ENCODE peak calls at places on chromosomes 5 and 9, in four cellular contexts. Q is NCI-H1694, Z is type B pancreatic cell, M is MV-4-11. O is an unnamed sample.

GRCh38 chr5:61683926-61684325 is 351.9 kb downstream of the ZSWIM6 start:
- DNase-seq in Q (no peak), Z (no peak), M (no peak), O (no peak)

GRCh38 chr5:14220642-14221041 is 77.5 kb downstream of the TRIO start:
- DNase-seq in Q (no peak), Z (no peak), M (no peak), O (no peak)

GRCh38 chr5:146020100-146020499 is 83.7 kb downstream of the SH3RF2 start:
- DNase-seq in Q (no peak), Z (no peak), M (no peak), O (no peak)

GRCh38 chr5:109455598-109456096 is 45.9 kb upstream of the PJA2 start:
- DNase-seq in Q (no peak), Z (no peak), M (no peak), O (no peak)

GRCh38 chr9:1460143-1460769 is 410.1 kb downstream of the DMRT2 start:
- DNase-seq in Q (peak), Z (no peak), M (peak), O (no peak)

GRCh38 chr5:36590513-36591286 is 15.7 kb upstream of the SLC1A3 start:
- DNase-seq in Q (no peak), Z (no peak), M (no peak), O (no peak)

GRCh38 chr9:71826289-71826688 is 58.0 kb upstream of the CEMIP2 start:
- DNase-seq in Q (no peak), Z (no peak), M (no peak), O (no peak)

GRCh38 chr5:146877178-146877681 is 1.3 kb downstream of the PPP2R2B start:
- DNase-seq in Q (peak), Z (no peak), M (no peak), O (no peak)

GRCh38 chr9:132694144-132694543 is 23.9 kb downstream of the GTF3C4 start:
- DNase-seq in Q (no peak), Z (no peak), M (peak), O (no peak)

GRCh38 chr5:93995126-93995621 is 253.8 kb upstream of the POU5F2 start:
- DNase-seq in Q (no peak), Z (no peak), M (no peak), O (no peak)

GRCh38 chr5:144309265-144309664 is 138.6 kb downstream of the KCTD16 start:
- DNase-seq in Q (peak), Z (no peak), M (no peak), O (no peak)

GRCh38 chr9:16039988-16040761 is 487.3 kb downstream of the CCDC171 start:
- DNase-seq in Q (no peak), Z (no peak), M (no peak), O (no peak)

GRCh38 chr5:77143998-77144836 is 57.1 kb upstream of the ZBED3 start:
- DNase-seq in Q (peak), Z (no peak), M (peak), O (peak)

GRCh38 chr9:130765135-130766030 is 69.7 kb upstream of the ABL1 start:
- DNase-seq in Q (no peak), Z (no peak), M (no peak), O (no peak)

GRCh38 chr5:32712463-32713395 is 1.6 kb downstream of the NPR3 start:
- DNase-seq in Q (no peak), Z (no peak), M (peak), O (no peak)

GRCh38 chr5:7802855-7803254 is 48.1 kb downstream of the CFAP90 start:
- DNase-seq in Q (no peak), Z (no peak), M (peak), O (no peak)

GRCh38 chr9:70496244-70496643 is 81.8 kb upstream of the KLF9 start:
- DNase-seq in Q (no peak), Z (no peak), M (no peak), O (no peak)

GRCh38 chr5:84437673-84438315 is 53.1 kb upstream of the EDIL3 start:
- DNase-seq in Q (no peak), Z (no peak), M (no peak), O (no peak)

GRCh38 chr5:25979086-25979485 is 1059.3 kb downstream of the CDH9 start:
- DNase-seq in Q (no peak), Z (no peak), M (no peak), O (no peak)

GRCh38 chr9:127549771-127550170 is 62.3 kb upstream of the STXBP1 start:
- DNase-seq in Q (no peak), Z (no peak), M (no peak), O (no peak)

GRCh38 chr5:170059221-170059620 is 46.5 kb upstream of the FOXI1 start:
- DNase-seq in Q (no peak), Z (no peak), M (no peak), O (no peak)

GRCh38 chr5:157864067-157864466 is 5.1 kb upstream of the CLINT1 start:
- DNase-seq in Q (no peak), Z (no peak), M (no peak), O (no peak)

GRCh38 chr9:116073826-116074225 is 79.8 kb upstream of the PAPPA start:
- DNase-seq in Q (no peak), Z (no peak), M (no peak), O (no peak)

GRCh38 chr9:112884086-112884485 is 6.6 kb downstream of the SLC46A2 start:
- DNase-seq in Q (no peak), Z (no peak), M (no peak), O (no peak)

GRCh38 chr9:109244179-109245132 is 76.4 kb downstream of the EPB41L4B start:
- DNase-seq in Q (peak), Z (peak), M (peak), O (peak)

O was measured in osteocyte.